ENCODE peak calls at places on chromosomes 4 and X, in seven cellular contexts. M is naive thymus-derived CD8-positive, alpha-beta T cell; R is T-helper 1 cell; K is H54; T is Right ventricle myocardium superior; F is activated naive CD8-positive, alpha-beta T cell treated with anti-CD3 and anti-CD28 coated beads for 36 hours; N is HAP-1. I is an unnamed sample.

GRCh38 chr4:156193116-156193515 is 239.4 kb upstream of the CTSO start:
- DNase-seq in M (no peak), R (no peak), K (no peak), T (no peak), F (no peak), N (no peak), I (no peak)

GRCh38 chr4:109214622-109215350 is 87.7 kb downstream of the COL25A1 start:
- DNase-seq in M (no peak), R (no peak), K (no peak), T (no peak), F (no peak), N (no peak), I (no peak)

GRCh38 chr4:76691767-76692689 is 205.9 kb downstream of the SOWAHB start:
- DNase-seq in M (no peak), R (no peak), K (no peak), T (no peak), F (no peak), N (no peak), I (no peak)

GRCh38 chr4:82431026-82431745 is 796 bp downstream of the ENOPH1 start:
- DNase-seq in M (no peak), R (peak), K (no peak), T (no peak), F (peak), N (no peak), I (peak)

GRCh38 chrX:45860450-45860849 is 659.8 kb upstream of the DIPK2B start:
- DNase-seq in M (no peak), R (no peak), K (no peak), T (no peak), F (no peak), N (no peak), I (no peak)

GRCh38 chr4:896630-897029 is 35.5 kb downstream of the GAK start:
- DNase-seq in M (no peak), R (no peak), K (no peak), T (no peak), F (no peak), N (no peak), I (no peak)

GRCh38 chr4:42150653-42151567 is 1.5 kb downstream of the BEND4 start:
- DNase-seq in M (no peak), R (peak), K (no peak), T (no peak), F (no peak), N (peak), I (no peak)

GRCh38 chrX:129043138-129043537 is 480.2 kb downstream of the SMARCA1 start:
- DNase-seq in M (no peak), R (no peak), K (no peak), T (no peak), F (no peak), N (no peak), I (no peak)

GRCh38 chrX:618761-619450 is 11.7 kb upstream of the SHOX start:
- DNase-seq in M (no peak), R (no peak), K (no peak), T (no peak), F (no peak), N (no peak), I (no peak)

GRCh38 chr4:34953145-34953799 is 1291.0 kb downstream of the ARAP2 start:
- DNase-seq in M (no peak), R (no peak), K (no peak), T (no peak), F (no peak), N (peak), I (no peak)

GRCh38 chrX:88416002-88416401 is 331.0 kb upstream of the CPXCR1 start:
- DNase-seq in M (no peak), R (no peak), K (no peak), T (no peak), F (no peak), N (no peak), I (no peak)

GRCh38 chr4:158870282-158871049 is 101.6 kb downstream of the FNIP2 start:
- DNase-seq in M (no peak), R (no peak), K (no peak), T (no peak), F (no peak), N (no peak), I (no peak)

GRCh38 chr4:102552781-102553180 is 51.6 kb downstream of the NFKB1 start:
- DNase-seq in M (peak), R (no peak), K (no peak), T (no peak), F (no peak), N (no peak), I (no peak)

GRCh38 chr4:148999924-149000323 is 557.7 kb upstream of the NR3C2 start:
- DNase-seq in M (no peak), R (no peak), K (no peak), T (no peak), F (no peak), N (no peak), I (no peak)

GRCh38 chr4:182807841-182808548 is 109.2 kb downstream of the DCTD start:
- DNase-seq in M (no peak), R (no peak), K (no peak), T (no peak), F (no peak), N (no peak), I (no peak)

GRCh38 chrX:154529206-154529612 is 13.2 kb upstream of the FAM3A start:
- DNase-seq in M (no peak), R (no peak), K (no peak), T (no peak), F (no peak), N (no peak), I (no peak)

GRCh38 chr4:101597204-101597603 is 193.3 kb upstream of the BANK1 start:
- DNase-seq in M (peak), R (peak), K (no peak), T (no peak), F (no peak), N (no peak), I (peak)

GRCh38 chr4:141080668-141081067 is 52.6 kb downstream of the RNF150 start:
- DNase-seq in M (no peak), R (no peak), K (no peak), T (no peak), F (no peak), N (no peak), I (no peak)

GRCh38 chrX:153800746-153801145 is 6.3 kb downstream of the SSR4 start:
- DNase-seq in M (no peak), R (no peak), K (no peak), T (no peak), F (no peak), N (no peak), I (no peak)

GRCh38 chr4:122710434-122711308 is 21.8 kb upstream of the BBS12 start:
- DNase-seq in M (no peak), R (peak), K (no peak), T (no peak), F (peak), N (peak), I (no peak)

GRCh38 chr4:152500798-152501434 is 35.0 kb downstream of the FBXW7 start:
- DNase-seq in M (peak), R (peak), K (no peak), T (no peak), F (peak), N (peak), I (peak)

GRCh38 chrX:1391707-1392375 is at the start of gene SLC25A6:
- DNase-seq in M (peak), R (peak), K (peak), T (peak), F (peak), N (peak), I (peak)

GRCh38 chrX:53930513-53931380 is 113.5 kb downstream of the PHF8 start:
- DNase-seq in M (no peak), R (no peak), K (no peak), T (no peak), F (no peak), N (no peak), I (no peak)

GRCh38 chr4:161546902-161547301 is 616.9 kb downstream of the FSTL5 start:
- DNase-seq in M (no peak), R (no peak), K (no peak), T (no peak), F (no peak), N (no peak), I (no peak)

GRCh38 chr4:151437505-151437904 is 28.5 kb downstream of the FHIP1A start:
- DNase-seq in M (no peak), R (no peak), K (no peak), T (no peak), F (no peak), N (no peak), I (no peak)

GRCh38 chr4:75919914-75920313 is 17.7 kb upstream of the PPEF2 start:
- DNase-seq in M (no peak), R (no peak), K (no peak), T (no peak), F (no peak), N (no peak), I (no peak)

GRCh38 chr4:99202536-99202935 is 16.5 kb downstream of the ADH6 start:
- DNase-seq in M (no peak), R (no peak), K (no peak), T (no peak), F (no peak), N (no peak), I (no peak)

I was measured in T-helper 9 cell.